ENCODE peak calls at places on chromosomes 7 and 10, in ten cellular contexts. One of them, this sample, is unnamed.

GRCh38 chr10:77771851-77772250 is 134.2 kb upstream of the KCNMA1 start:
- DNase-seq in HL-60: no peak
- DNase-seq in GM23338: no peak
- DNase-seq in hepatocyte: no peak
- DNase-seq in RWPE2: no peak
- DNase-seq in heart right ventricle: no peak
- DNase-seq in sigmoid colon: no peak
- DNase-seq in AG10803: no peak
- DNase-seq in lower lobe of right lung: no peak
- DNase-seq in MM.1S: no peak
- DNase-seq in this sample: no peak

GRCh38 chr10:45154481-45154880 is 153.8 kb downstream of the ZNF22 start:
- DNase-seq in AG10803: no peak
- DNase-seq in RWPE2: no peak
- DNase-seq in MM.1S: no peak
- DNase-seq in heart right ventricle: no peak
- DNase-seq in sigmoid colon: no peak
- DNase-seq in HL-60: no peak
- DNase-seq in hepatocyte: no peak
- DNase-seq in lower lobe of right lung: no peak
- DNase-seq in GM23338: no peak
- DNase-seq in this sample: no peak

GRCh38 chr10:12502526-12503274 is 153.4 kb downstream of the CAMK1D start:
- DNase-seq in lower lobe of right lung: no peak
- DNase-seq in heart right ventricle: no peak
- DNase-seq in AG10803: no peak
- DNase-seq in sigmoid colon: no peak
- DNase-seq in GM23338: no peak
- DNase-seq in RWPE2: no peak
- DNase-seq in HL-60: no peak
- DNase-seq in MM.1S: no peak
- DNase-seq in hepatocyte: no peak
- DNase-seq in this sample: no peak

GRCh38 chr10:96268341-96268909 is 2.9 kb downstream of the BLNK start:
- DNase-seq in MM.1S: no peak
- DNase-seq in AG10803: no peak
- DNase-seq in HL-60: no peak
- DNase-seq in sigmoid colon: no peak
- DNase-seq in RWPE2: no peak
- DNase-seq in hepatocyte: no peak
- DNase-seq in lower lobe of right lung: no peak
- DNase-seq in heart right ventricle: no peak
- DNase-seq in GM23338: no peak
- DNase-seq in this sample: no peak

GRCh38 chr10:125018576-125019143 is 76.7 kb downstream of the ZRANB1 start:
- DNase-seq in GM23338: no peak
- DNase-seq in sigmoid colon: no peak
- DNase-seq in heart right ventricle: no peak
- DNase-seq in lower lobe of right lung: no peak
- DNase-seq in hepatocyte: no peak
- DNase-seq in RWPE2: no peak
- DNase-seq in HL-60: no peak
- DNase-seq in AG10803: no peak
- DNase-seq in MM.1S: no peak
- DNase-seq in this sample: no peak

GRCh38 chr7:105790996-105791395 is 85.4 kb downstream of the ATXN7L1 start:
- DNase-seq in AG10803: no peak
- DNase-seq in MM.1S: no peak
- DNase-seq in hepatocyte: no peak
- DNase-seq in GM23338: no peak
- DNase-seq in lower lobe of right lung: no peak
- DNase-seq in RWPE2: no peak
- DNase-seq in HL-60: no peak
- DNase-seq in sigmoid colon: no peak
- DNase-seq in heart right ventricle: no peak
- DNase-seq in this sample: no peak

GRCh38 chr7:158193446-158193845 is 394.2 kb downstream of the PTPRN2 start:
- DNase-seq in RWPE2: no peak
- DNase-seq in GM23338: no peak
- DNase-seq in HL-60: no peak
- DNase-seq in hepatocyte: no peak
- DNase-seq in sigmoid colon: no peak
- DNase-seq in lower lobe of right lung: no peak
- DNase-seq in heart right ventricle: no peak
- DNase-seq in MM.1S: no peak
- DNase-seq in AG10803: no peak
- DNase-seq in this sample: no peak

GRCh38 chr10:124600051-124600880 is 138.6 kb downstream of the LHPP start:
- DNase-seq in sigmoid colon: no peak
- DNase-seq in lower lobe of right lung: no peak
- DNase-seq in GM23338: no peak
- DNase-seq in AG10803: no peak
- DNase-seq in heart right ventricle: no peak
- DNase-seq in hepatocyte: no peak
- DNase-seq in RWPE2: no peak
- DNase-seq in MM.1S: no peak
- DNase-seq in HL-60: no peak
- DNase-seq in this sample: no peak

GRCh38 chr7:117791877-117792780 is 81.1 kb downstream of the CTTNBP2 start:
- DNase-seq in AG10803: no peak
- DNase-seq in GM23338: no peak
- DNase-seq in hepatocyte: no peak
- DNase-seq in sigmoid colon: no peak
- DNase-seq in lower lobe of right lung: no peak
- DNase-seq in HL-60: peak
- DNase-seq in RWPE2: no peak
- DNase-seq in MM.1S: no peak
- DNase-seq in heart right ventricle: no peak
- DNase-seq in this sample: no peak

GRCh38 chr10:86651021-86651471 is 3.3 kb upstream of the OPN4 start:
- DNase-seq in heart right ventricle: no peak
- DNase-seq in lower lobe of right lung: no peak
- DNase-seq in RWPE2: no peak
- DNase-seq in HL-60: no peak
- DNase-seq in GM23338: no peak
- DNase-seq in AG10803: no peak
- DNase-seq in sigmoid colon: peak
- DNase-seq in hepatocyte: no peak
- DNase-seq in MM.1S: no peak
- DNase-seq in this sample: no peak

GRCh38 chr10:5479481-5480161 is 19.7 kb downstream of the CALML5 start:
- DNase-seq in GM23338: no peak
- DNase-seq in AG10803: no peak
- DNase-seq in sigmoid colon: peak
- DNase-seq in RWPE2: no peak
- DNase-seq in hepatocyte: no peak
- DNase-seq in heart right ventricle: no peak
- DNase-seq in HL-60: no peak
- DNase-seq in lower lobe of right lung: no peak
- DNase-seq in MM.1S: no peak
- DNase-seq in this sample: no peak

GRCh38 chr7:7157887-7158271 is 24.5 kb upstream of the C1GALT1 start:
- DNase-seq in MM.1S: no peak
- DNase-seq in lower lobe of right lung: no peak
- DNase-seq in heart right ventricle: no peak
- DNase-seq in HL-60: no peak
- DNase-seq in RWPE2: no peak
- DNase-seq in sigmoid colon: no peak
- DNase-seq in hepatocyte: no peak
- DNase-seq in GM23338: no peak
- DNase-seq in AG10803: peak
- DNase-seq in this sample: peak

GRCh38 chr10:17113346-17113745 is 16.3 kb downstream of the CUBN start:
- DNase-seq in HL-60: no peak
- DNase-seq in hepatocyte: no peak
- DNase-seq in heart right ventricle: no peak
- DNase-seq in sigmoid colon: no peak
- DNase-seq in MM.1S: no peak
- DNase-seq in AG10803: no peak
- DNase-seq in RWPE2: no peak
- DNase-seq in GM23338: no peak
- DNase-seq in lower lobe of right lung: no peak
- DNase-seq in this sample: no peak

GRCh38 chr7:1253591-1254207 is 21.0 kb downstream of the UNCX start:
- DNase-seq in MM.1S: no peak
- DNase-seq in AG10803: no peak
- DNase-seq in lower lobe of right lung: peak
- DNase-seq in sigmoid colon: no peak
- DNase-seq in HL-60: no peak
- DNase-seq in hepatocyte: no peak
- DNase-seq in RWPE2: no peak
- DNase-seq in GM23338: no peak
- DNase-seq in heart right ventricle: no peak
- DNase-seq in this sample: no peak

DNA sequence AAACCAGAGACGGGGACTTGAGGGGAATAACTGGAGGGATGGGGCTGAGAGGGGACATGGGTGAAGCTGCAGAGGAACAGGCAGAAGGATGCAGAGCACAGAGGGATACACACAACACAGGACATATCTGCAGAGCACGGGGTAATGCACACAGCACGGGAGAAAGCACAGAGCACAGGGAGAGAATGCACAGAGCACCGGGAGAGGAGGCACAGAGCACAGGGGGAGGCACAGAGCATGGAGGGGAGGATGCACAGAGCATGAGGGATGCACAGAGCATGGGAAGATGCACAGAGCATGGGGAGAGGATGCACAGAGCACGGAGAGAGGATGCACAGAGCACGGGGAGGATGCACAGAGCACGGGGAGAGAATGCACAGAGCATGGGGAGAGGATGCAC is 230.2 kb downstream of the ADAM12 start:
- DNase-seq in AG10803: no peak
- DNase-seq in hepatocyte: no peak
- DNase-seq in heart right ventricle: no peak
- DNase-seq in HL-60: no peak
- DNase-seq in lower lobe of right lung: no peak
- DNase-seq in MM.1S: no peak
- DNase-seq in RWPE2: no peak
- DNase-seq in sigmoid colon: no peak
- DNase-seq in GM23338: no peak
- DNase-seq in this sample: no peak
- H3K4me3 ChIP-seq in AG10803: no peak
- H3K4me3 ChIP-seq in hepatocyte: no peak
- H3K4me3 ChIP-seq in heart right ventricle: no peak
- H3K4me3 ChIP-seq in HL-60: no peak
- H3K4me3 ChIP-seq in lower lobe of right lung: no peak
- H3K4me3 ChIP-seq in MM.1S: no peak
- H3K4me3 ChIP-seq in RWPE2: no peak
- H3K4me3 ChIP-seq in sigmoid colon: no peak
- H3K4me3 ChIP-seq in GM23338: no peak
- H3K4me3 ChIP-seq in this sample: no peak

GRCh38 chr7:139452948-139453672 is 30.4 kb downstream of the KLRG2 start:
- DNase-seq in heart right ventricle: no peak
- DNase-seq in RWPE2: no peak
- DNase-seq in HL-60: no peak
- DNase-seq in AG10803: peak
- DNase-seq in hepatocyte: no peak
- DNase-seq in MM.1S: no peak
- DNase-seq in sigmoid colon: no peak
- DNase-seq in GM23338: peak
- DNase-seq in lower lobe of right lung: no peak
- DNase-seq in this sample: peak
- TF ChIP-seq CTCF in heart right ventricle: no peak
- TF ChIP-seq CTCF in RWPE2: no peak
- TF ChIP-seq CTCF in HL-60: no peak
- TF ChIP-seq CTCF in AG10803: no peak
- TF ChIP-seq CTCF in hepatocyte: no peak
- TF ChIP-seq CTCF in MM.1S: no peak
- TF ChIP-seq CTCF in sigmoid colon: no peak
- TF ChIP-seq CTCF in GM23338: peak
- TF ChIP-seq CTCF in lower lobe of right lung: no peak
- TF ChIP-seq CTCF in this sample: peak

GRCh38 chr7:114082567-114082933 is 163.7 kb upstream of the PPP1R3A start:
- DNase-seq in AG10803: no peak
- DNase-seq in lower lobe of right lung: no peak
- DNase-seq in sigmoid colon: no peak
- DNase-seq in MM.1S: no peak
- DNase-seq in HL-60: no peak
- DNase-seq in hepatocyte: no peak
- DNase-seq in GM23338: peak
- DNase-seq in RWPE2: no peak
- DNase-seq in heart right ventricle: no peak
- DNase-seq in this sample: no peak
- H3K4me3 ChIP-seq in AG10803: peak
- H3K4me3 ChIP-seq in lower lobe of right lung: peak
- H3K4me3 ChIP-seq in sigmoid colon: peak
- H3K4me3 ChIP-seq in MM.1S: peak
- H3K4me3 ChIP-seq in HL-60: peak
- H3K4me3 ChIP-seq in hepatocyte: peak
- H3K4me3 ChIP-seq in GM23338: peak
- H3K4me3 ChIP-seq in RWPE2: no peak
- H3K4me3 ChIP-seq in heart right ventricle: peak
- H3K4me3 ChIP-seq in this sample: peak

GRCh38 chr10:48974757-48975156 is 35.1 kb upstream of the LRRC18 start:
- DNase-seq in RWPE2: no peak
- DNase-seq in hepatocyte: no peak
- DNase-seq in HL-60: no peak
- DNase-seq in AG10803: no peak
- DNase-seq in heart right ventricle: no peak
- DNase-seq in GM23338: no peak
- DNase-seq in lower lobe of right lung: no peak
- DNase-seq in MM.1S: no peak
- DNase-seq in sigmoid colon: no peak
- DNase-seq in this sample: no peak

GRCh38 chr10:48981310-48981907 is 41.8 kb upstream of the LRRC18 start:
- DNase-seq in HL-60: peak
- DNase-seq in heart right ventricle: peak
- DNase-seq in MM.1S: peak
- DNase-seq in RWPE2: no peak
- DNase-seq in hepatocyte: peak
- DNase-seq in lower lobe of right lung: peak
- DNase-seq in sigmoid colon: no peak
- DNase-seq in GM23338: peak
- DNase-seq in AG10803: peak
- DNase-seq in this sample: peak

GRCh38 chr10:48978318-48978717 is 38.7 kb upstream of the LRRC18 start:
- DNase-seq in sigmoid colon: no peak
- DNase-seq in heart right ventricle: no peak
- DNase-seq in AG10803: no peak
- DNase-seq in hepatocyte: no peak
- DNase-seq in GM23338: no peak
- DNase-seq in HL-60: no peak
- DNase-seq in RWPE2: no peak
- DNase-seq in MM.1S: no peak
- DNase-seq in lower lobe of right lung: no peak
- DNase-seq in this sample: no peak

GRCh38 chr10:48973065-48973464 is 33.4 kb upstream of the LRRC18 start:
- DNase-seq in HL-60: no peak
- DNase-seq in RWPE2: no peak
- DNase-seq in MM.1S: no peak
- DNase-seq in heart right ventricle: no peak
- DNase-seq in GM23338: no peak
- DNase-seq in hepatocyte: no peak
- DNase-seq in lower lobe of right lung: no peak
- DNase-seq in sigmoid colon: no peak
- DNase-seq in AG10803: no peak
- DNase-seq in this sample: no peak

DNA sequence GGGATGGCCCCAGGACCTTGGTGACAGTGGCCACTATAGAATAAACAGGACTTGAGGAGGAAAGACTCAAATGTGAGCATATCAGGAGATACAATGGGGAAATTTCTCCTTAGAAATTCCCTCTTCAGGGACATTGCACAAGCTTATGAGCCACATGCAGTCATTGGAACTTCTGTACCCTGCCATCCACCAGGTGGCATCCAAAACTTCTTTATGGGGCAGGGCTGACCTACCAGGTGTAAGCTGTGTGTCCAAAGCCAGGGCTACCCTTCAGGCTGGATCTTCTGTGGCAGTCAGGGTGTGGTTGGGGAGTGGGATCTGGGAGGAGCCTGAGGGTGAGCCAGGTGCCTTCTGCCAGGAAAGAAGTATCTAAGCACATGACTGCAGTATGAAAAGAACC is 36.6 kb upstream of the LRRC18 start:
- DNase-seq in GM23338: peak
- DNase-seq in RWPE2: no peak
- DNase-seq in MM.1S: peak
- DNase-seq in AG10803: peak
- DNase-seq in heart right ventricle: no peak
- DNase-seq in HL-60: no peak
- DNase-seq in lower lobe of right lung: no peak
- DNase-seq in hepatocyte: peak
- DNase-seq in sigmoid colon: no peak
- DNase-seq in this sample: peak
- TF ChIP-seq CTCF in GM23338: peak
- TF ChIP-seq CTCF in RWPE2: no peak
- TF ChIP-seq CTCF in MM.1S: peak
- TF ChIP-seq CTCF in AG10803: peak
- TF ChIP-seq CTCF in heart right ventricle: no peak
- TF ChIP-seq CTCF in HL-60: no peak
- TF ChIP-seq CTCF in lower lobe of right lung: peak
- TF ChIP-seq CTCF in hepatocyte: peak
- TF ChIP-seq CTCF in sigmoid colon: no peak
- TF ChIP-seq CTCF in this sample: peak

This sample was measured in fibroblast of the aortic adventitia.